ENCODE peak calls at places on chromosomes 12 and 14, in eight cellular contexts. H, Y, O, G, A, C, T and Z are unnamed samples.

GRCh38 chr12:77299910-77300772 is 234.8 kb upstream of the E2F7 start:
- DNase-seq in H (no peak), Y (no peak), O (no peak), G (no peak), A (peak), C (no peak), T (no peak), Z (peak)

GRCh38 chr12:92457458-92458195 is 245.2 kb upstream of the PLEKHG7 start:
- DNase-seq in H (no peak), Y (no peak), O (no peak), G (no peak), A (no peak), C (no peak), T (no peak), Z (no peak)

GRCh38 chr12:29158364-29158763 is 9.3 kb downstream of the FAR2 start:
- DNase-seq in H (no peak), Y (no peak), O (no peak), G (no peak), A (no peak), C (no peak), T (no peak), Z (no peak)

GRCh38 chr12:94235894-94236293 is 87.5 kb downstream of the PLXNC1 start:
- DNase-seq in H (no peak), Y (no peak), O (no peak), G (no peak), A (no peak), C (no peak), T (no peak), Z (no peak)

GRCh38 chr12:125129592-125130255 is 64.5 kb downstream of the AACS start:
- DNase-seq in H (no peak), Y (no peak), O (no peak), G (no peak), A (no peak), C (no peak), T (no peak), Z (no peak)

GRCh38 chr12:116393859-116394650 is 116.6 kb upstream of the MED13L start:
- DNase-seq in H (no peak), Y (no peak), O (no peak), G (no peak), A (no peak), C (no peak), T (no peak), Z (no peak)

GRCh38 chr14:24368215-24368561 is 204 bp downstream of the NFATC4 start:
- DNase-seq in H (no peak), Y (no peak), O (no peak), G (no peak), A (no peak), C (no peak), T (no peak), Z (no peak)

GRCh38 chr14:61150851-61151250 is 130.3 kb downstream of the TMEM30B start:
- DNase-seq in H (no peak), Y (no peak), O (no peak), G (no peak), A (no peak), C (no peak), T (no peak), Z (peak)

GRCh38 chr14:78324353-78324752 is 154.2 kb downstream of the NRXN3 start:
- DNase-seq in H (no peak), Y (no peak), O (no peak), G (no peak), A (no peak), C (no peak), T (no peak), Z (no peak)

GRCh38 chr14:78074546-78074945 is 95.6 kb upstream of the NRXN3 start:
- DNase-seq in H (no peak), Y (no peak), O (no peak), G (no peak), A (no peak), C (no peak), T (no peak), Z (no peak)

GRCh38 chr12:6821271-6821673 is 349 bp upstream of the GPR162 start:
- DNase-seq in H (peak), Y (peak), O (no peak), G (peak), A (peak), C (no peak), T (peak), Z (no peak)

GRCh38 chr14:71354801-71355200 is 447.5 kb downstream of the PCNX1 start:
- DNase-seq in H (no peak), Y (no peak), O (no peak), G (no peak), A (no peak), C (no peak), T (no peak), Z (no peak)

GRCh38 chr12:63098851-63099250 is 52.1 kb downstream of the AVPR1A start:
- DNase-seq in H (no peak), Y (peak), O (no peak), G (no peak), A (peak), C (no peak), T (no peak), Z (no peak)

GRCh38 chr12:15532364-15532977 is 210.2 kb downstream of the PTPRO start:
- DNase-seq in H (no peak), Y (peak), O (no peak), G (peak), A (peak), C (no peak), T (peak), Z (no peak)

GRCh38 chr12:12734054-12734453 is 16.9 kb downstream of the CDKN1B start:
- DNase-seq in H (no peak), Y (no peak), O (no peak), G (no peak), A (no peak), C (no peak), T (no peak), Z (no peak)
- TF ChIP-seq CTCF in H (no peak), Y (no peak), O (no peak), G (no peak), A (no peak), C (no peak), T (no peak), Z (no peak)

DNA sequence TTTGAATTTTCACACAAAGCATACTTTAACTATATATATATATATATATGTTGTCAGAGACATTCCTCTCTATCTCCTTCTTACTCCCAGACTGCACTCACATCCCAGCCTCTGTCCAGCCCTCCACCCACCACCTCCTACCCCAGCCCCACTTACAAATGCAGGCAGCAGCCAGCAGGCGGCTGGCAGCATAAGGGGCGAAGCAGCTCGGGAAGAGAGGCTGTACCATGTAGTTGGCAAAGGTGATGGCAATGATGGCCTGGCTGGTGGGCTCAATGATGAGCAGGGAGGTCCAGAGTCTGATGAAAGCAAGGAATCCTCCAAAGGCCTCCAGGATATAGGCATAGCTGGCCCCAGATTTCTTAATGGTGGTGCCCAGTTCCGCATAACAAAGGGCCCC is 2.5 kb downstream of the SLC7A7 start:
- DNase-seq in H (no peak), Y (peak), O (no peak), G (no peak), A (no peak), C (no peak), T (peak), Z (no peak)
- TF ChIP-seq CTCF in H (no peak), Y (no peak), O (no peak), G (no peak), A (no peak), C (no peak), T (no peak), Z (no peak)

DNA sequence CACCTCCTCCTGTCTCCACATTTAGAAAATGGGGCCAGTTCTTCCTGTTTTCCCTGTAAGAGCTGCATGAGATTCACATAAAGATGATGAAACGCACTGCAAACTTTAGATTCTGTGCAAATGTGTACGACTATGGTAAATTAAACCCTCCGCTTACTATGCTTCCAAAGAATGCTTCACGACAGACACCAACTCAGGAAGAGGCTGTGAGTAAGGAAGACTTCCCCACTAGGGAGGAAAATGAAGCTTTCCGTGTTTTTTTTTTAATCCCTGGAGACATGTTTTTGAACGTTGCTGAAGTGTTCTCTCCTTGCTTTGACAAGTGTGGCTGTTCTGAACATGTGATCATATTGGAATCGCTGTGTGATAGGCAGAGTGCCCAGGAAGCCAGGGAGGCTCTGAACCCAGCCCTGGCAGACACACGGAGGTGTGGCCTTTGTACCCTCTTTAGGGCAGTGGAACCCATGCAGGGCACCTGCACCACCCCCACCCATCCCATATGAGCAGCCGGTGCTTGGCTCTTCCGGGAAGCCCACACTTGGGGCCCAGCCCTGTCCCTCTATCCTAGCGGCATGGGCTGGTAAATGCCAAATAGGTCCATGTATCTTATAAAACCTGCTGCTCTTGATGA is 7.5 kb upstream of the SYNE3 start:
- DNase-seq in H (no peak), Y (peak), O (no peak), G (peak), A (no peak), C (peak), T (no peak), Z (peak)
- TF ChIP-seq CTCF in H (no peak), Y (no peak), O (no peak), G (peak), A (no peak), C (no peak), T (no peak), Z (no peak)

GRCh38 chr12:31440586-31440985 is 114.6 kb upstream of the SINHCAF start:
- DNase-seq in H (no peak), Y (no peak), O (no peak), G (no peak), A (no peak), C (no peak), T (no peak), Z (no peak)

GRCh38 chr12:31444801-31445200 is 118.9 kb upstream of the SINHCAF start:
- DNase-seq in H (no peak), Y (no peak), O (no peak), G (no peak), A (no peak), C (no peak), T (no peak), Z (no peak)

GRCh38 chr12:31440134-31440533 is 114.2 kb upstream of the SINHCAF start:
- DNase-seq in H (no peak), Y (no peak), O (no peak), G (no peak), A (peak), C (no peak), T (no peak), Z (no peak)
- TF ChIP-seq CTCF in H (no peak), Y (no peak), O (no peak), G (no peak), A (no peak), C (no peak), T (no peak), Z (no peak)

GRCh38 chr12:70247653-70248199 is 4.5 kb downstream of the CNOT2 start:
- DNase-seq in H (no peak), Y (no peak), O (no peak), G (no peak), A (no peak), C (no peak), T (no peak), Z (no peak)
- TF ChIP-seq CTCF in H (no peak), Y (no peak), O (no peak), G (no peak), A (no peak), C (no peak), T (no peak), Z (no peak)

GRCh38 chr12:57771873-57772428 is at the start of gene METTL1:
- DNase-seq in H (peak), Y (peak), O (peak), G (peak), A (peak), C (peak), T (peak), Z (peak)
- TF ChIP-seq CTCF in H (peak), Y (no peak), O (no peak), G (no peak), A (no peak), C (no peak), T (no peak), Z (no peak)

GRCh38 chr14:93183596-93184317 is 940 bp downstream of the MOAP1 start:
- DNase-seq in H (no peak), Y (no peak), O (no peak), G (no peak), A (no peak), C (no peak), T (no peak), Z (no peak)

GRCh38 chr14:93185333-93185688 is 194 bp downstream of the LYSET start:
- DNase-seq in H (no peak), Y (peak), O (no peak), G (no peak), A (no peak), C (no peak), T (no peak), Z (no peak)

GRCh38 chr14:93186461-93186860 is 1.3 kb downstream of the LYSET start:
- DNase-seq in H (no peak), Y (no peak), O (no peak), G (no peak), A (no peak), C (no peak), T (no peak), Z (no peak)

GRCh38 chr14:93186961-93187360 is 1.8 kb downstream of the LYSET start:
- DNase-seq in H (no peak), Y (no peak), O (no peak), G (no peak), A (no peak), C (no peak), T (no peak), Z (no peak)

GRCh38 chr14:93184391-93185332 is at the start of the genes LYSET and MOAP1:
- DNase-seq in H (peak), Y (peak), O (peak), G (peak), A (peak), C (peak), T (peak), Z (no peak)
- TF ChIP-seq CTCF in H (no peak), Y (peak), O (peak), G (no peak), A (no peak), C (no peak), T (no peak), Z (peak)

GRCh38 chr12:43069768-43070221 is 480.2 kb upstream of the PRICKLE1 start:
- DNase-seq in H (peak), Y (no peak), O (no peak), G (no peak), A (no peak), C (no peak), T (no peak), Z (no peak)
- TF ChIP-seq CTCF in H (no peak), Y (no peak), O (no peak), G (no peak), A (no peak), C (no peak), T (no peak), Z (no peak)

DNA sequence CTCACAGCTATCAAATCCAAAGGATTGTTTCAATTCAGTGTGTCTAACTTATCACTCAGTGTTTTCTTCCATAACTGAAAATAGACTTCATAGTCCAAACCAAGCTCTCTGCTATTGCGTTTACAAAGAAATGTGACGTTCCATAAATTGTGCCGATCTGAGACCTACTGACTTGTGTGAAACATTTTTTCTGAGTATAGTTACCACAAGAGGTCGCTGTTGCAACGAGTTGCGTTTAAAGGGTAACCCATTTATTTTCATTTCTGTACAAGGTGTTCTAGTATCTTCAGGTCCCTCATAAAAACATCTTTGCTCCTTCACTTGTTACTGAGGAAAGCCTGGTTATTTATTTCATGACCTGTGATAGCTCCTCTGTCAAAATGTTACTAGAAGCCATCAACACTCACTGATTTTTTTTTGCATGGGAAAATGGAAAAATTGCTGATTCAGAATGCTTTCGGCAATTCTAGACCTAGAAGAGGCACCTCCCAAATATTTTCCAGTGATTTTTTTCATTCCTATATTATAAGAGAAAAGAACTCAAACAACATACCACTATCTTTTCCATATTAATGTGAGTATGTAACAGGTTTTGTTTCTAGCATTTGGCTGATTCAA is 60.9 kb upstream of the OR4E1 start:
- DNase-seq in H (no peak), Y (peak), O (no peak), G (no peak), A (peak), C (no peak), T (no peak), Z (no peak)
- TF ChIP-seq CTCF in H (peak), Y (peak), O (no peak), G (peak), A (peak), C (no peak), T (peak), Z (no peak)